ENCODE peak calls at places on chromosomes 13 and 19, in five cellular contexts. Y is heart left ventricle, G is MCF 10A, T is caudate nucleus, O is anterior cingulate cortex. D is an unnamed sample.

GRCh38 chr19:42132851-42133528 is 744 bp upstream of the POU2F2 start:
- DNase-seq in Y (peak), G (peak), T (peak), O (peak), D (peak)

GRCh38 chr13:112184261-112184660 is 117.3 kb downstream of the SOX1 start:
- DNase-seq in Y (no peak), G (no peak), T (no peak), O (no peak), D (no peak)

GRCh38 chr19:4547303-4548237 is 7.7 kb upstream of the LRG1 start:
- DNase-seq in Y (no peak), G (peak), T (no peak), O (no peak), D (no peak)

GRCh38 chr13:97324115-97324514 is 102.0 kb downstream of the MBNL2 start:
- DNase-seq in Y (no peak), G (no peak), T (no peak), O (no peak), D (no peak)

GRCh38 chr19:9309974-9310446 is 372 bp upstream of the ZNF699 start:
- DNase-seq in Y (peak), G (peak), T (peak), O (no peak), D (peak)

GRCh38 chr13:100673831-100674362 is 698 bp downstream of the TMTC4 start:
- DNase-seq in Y (peak), G (peak), T (peak), O (no peak), D (peak)

GRCh38 chr19:46984077-46985010 is 35.3 kb upstream of the NPAS1 start:
- DNase-seq in Y (peak), G (peak), T (no peak), O (no peak), D (no peak)

GRCh38 chr13:98254541-98254940 is 77.5 kb upstream of the RNF113B start:
- DNase-seq in Y (no peak), G (no peak), T (no peak), O (no peak), D (no peak)

GRCh38 chr19:16604615-16605014 is 23.4 kb downstream of the MED26 start:
- DNase-seq in Y (no peak), G (no peak), T (no peak), O (no peak), D (no peak)

GRCh38 chr19:3269972-3270667 is 45.7 kb downstream of the CELF5 start:
- DNase-seq in Y (no peak), G (no peak), T (no peak), O (no peak), D (no peak)

GRCh38 chr19:28746486-28746885 is 466.5 kb downstream of the UQCRFS1 start:
- DNase-seq in Y (no peak), G (no peak), T (no peak), O (no peak), D (no peak)

GRCh38 chr19:46494115-46494935 is 1.3 kb downstream of the PNMA8B start:
- DNase-seq in Y (no peak), G (no peak), T (no peak), O (no peak), D (no peak)

GRCh38 chr13:98741741-98742435 is 10.6 kb downstream of the SLC15A1 start:
- DNase-seq in Y (no peak), G (no peak), T (no peak), O (no peak), D (no peak)